ENCODE peak calls at places on chromosomes 3 and 15, in five cellular contexts. K is GM23338, B is hepatocyte, Z is BE2C, J is fibroblast of lung. M is an unnamed sample.

GRCh38 chr3:104992618-104993017 is 374.1 kb upstream of the ALCAM start:
- DNase-seq in K (no peak), B (no peak), Z (peak; percentile 50), J (no peak), M (no peak)

GRCh38 chr3:193791041-193792032 is 198.3 kb downstream of the OPA1 start:
- DNase-seq in K (no peak), B (peak; percentile 46), Z (no peak), J (no peak), M (no peak)

GRCh38 chr15:93289951-93290350 is 200.9 kb upstream of the RGMA start:
- DNase-seq in K (no peak), B (no peak), Z (no peak), J (no peak), M (no peak)

GRCh38 chr3:49424816-49425215 is 2.5 kb upstream of the AMT start:
- DNase-seq in K (no peak), B (no peak), Z (no peak), J (no peak), M (no peak)

GRCh38 chr3:146314871-146315270 is 64.0 kb upstream of the PLSCR4 start:
- DNase-seq in K (no peak), B (no peak), Z (no peak), J (no peak), M (no peak)

GRCh38 chr3:36494461-36495109 is 114.3 kb downstream of the STAC start:
- DNase-seq in K (no peak), B (peak; percentile 12), Z (no peak), J (peak; percentile 72), M (peak; percentile 54)

GRCh38 chr15:51377038-51377761 is 35.7 kb downstream of the GLDN start:
- DNase-seq in K (no peak), B (no peak), Z (no peak), J (peak; percentile 94), M (no peak)

GRCh38 chr15:43541785-43542184 is 24.4 kb downstream of the MAP1A start:
- DNase-seq in K (no peak), B (no peak), Z (no peak), J (peak; percentile 67), M (no peak)

GRCh38 chr3:188400494-188401243 is 246.7 kb downstream of the LPP start:
- DNase-seq in K (no peak), B (no peak), Z (no peak), J (no peak), M (no peak)

GRCh38 chr15:52362497-52362896 is 66.9 kb upstream of the MYO5C start:
- DNase-seq in K (no peak), B (no peak), Z (no peak), J (peak; percentile 9), M (no peak)

GRCh38 chr3:178971614-178972013 is 100.0 kb downstream of the ZMAT3 start:
- DNase-seq in K (no peak), B (peak; percentile 44), Z (no peak), J (no peak), M (no peak)

GRCh38 chr3:47314056-47314764 is 31.5 kb downstream of the KLHL18 start:
- DNase-seq in K (no peak), B (no peak), Z (no peak), J (no peak), M (no peak)

GRCh38 chr15:56765252-56765651 is 31.9 kb upstream of the ZNF280D start:
- DNase-seq in K (no peak), B (peak; percentile 13), Z (no peak), J (peak; percentile 66), M (no peak)

GRCh38 chr3:44762170-44762677 is 630 bp downstream of the KIF15 start:
- DNase-seq in K (no peak), B (no peak), Z (no peak), J (peak; percentile 14), M (no peak)

GRCh38 chr15:100663066-100663465 is 60.7 kb downstream of the ASB7 start:
- DNase-seq in K (peak; percentile 78), B (no peak), Z (peak; percentile 34), J (no peak), M (no peak)

GRCh38 chr15:69489101-69489571 is 36.5 kb downstream of the RPLP1 start:
- DNase-seq in K (no peak), B (no peak), Z (no peak), J (no peak), M (no peak)

GRCh38 chr3:194255252-194256039 is 95.7 kb downstream of the CPN2 start:
- DNase-seq in K (no peak), B (peak; percentile 60), Z (peak; percentile 93), J (no peak), M (peak; percentile 83)

GRCh38 chr15:82044373-82045178 is 1.2 kb downstream of the MEX3B start:
- DNase-seq in K (peak; percentile 86), B (peak; percentile 73), Z (peak; percentile 76), J (peak; percentile 77), M (peak; percentile 78)

GRCh38 chr3:129665024-129665768 is 58.7 kb upstream of the PLXND1 start:
- DNase-seq in K (no peak), B (no peak), Z (no peak), J (peak; percentile 53), M (no peak)

GRCh38 chr3:186217820-186218164 is 108.9 kb upstream of the ETV5 start:
- DNase-seq in K (no peak), B (no peak), Z (no peak), J (no peak), M (no peak)

DNA sequence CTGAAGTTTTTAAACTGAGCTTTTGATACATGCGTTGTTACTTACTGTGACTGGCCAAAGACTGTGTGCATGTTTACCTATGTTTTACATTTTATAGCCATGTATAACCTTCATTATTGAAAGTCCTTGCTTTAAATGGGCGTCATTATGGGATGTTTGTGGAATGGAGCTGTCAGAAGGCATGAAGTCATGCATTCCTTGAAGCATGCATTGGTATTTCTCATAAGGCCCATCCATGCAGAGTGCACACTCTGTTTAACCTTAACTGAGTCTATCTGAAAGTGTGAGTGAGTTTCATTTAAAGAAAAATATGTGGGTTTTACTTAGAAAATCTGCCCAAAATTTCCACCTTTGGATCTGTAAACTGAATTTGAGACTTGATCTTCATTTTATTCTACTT is 51.1 kb downstream of the PSMD6 start:
- DNase-seq in K (no peak), B (no peak), Z (no peak), J (peak; percentile 71), M (no peak)
- H3K4me3 ChIP-seq in K (no peak overlapping the region), B (no peak overlapping the region), Z (no peak overlapping the region), J (no peak overlapping the region), M (no peak overlapping the region)

GRCh38 chr3:169144271-169144670 is 519.2 kb downstream of the MECOM start:
- DNase-seq in K (no peak), B (no peak), Z (no peak), J (no peak), M (no peak)
- H3K4me3 ChIP-seq in K (no peak overlapping the region), B (no peak overlapping the region), Z (no peak overlapping the region), J (peak overlapping the region; percentile 95), M (no peak overlapping the region)

GRCh38 chr3:11447584-11448200 is 175.5 kb downstream of the ATG7 start:
- DNase-seq in K (no peak), B (no peak), Z (no peak), J (no peak), M (no peak)

GRCh38 chr3:11457126-11457525 is 184.9 kb downstream of the ATG7 start:
- DNase-seq in K (no peak), B (no peak), Z (peak; percentile 12), J (no peak), M (no peak)

GRCh38 chr3:11452988-11453847 is 181.0 kb downstream of the ATG7 start:
- DNase-seq in K (no peak), B (peak; percentile 11), Z (no peak), J (peak; percentile 73), M (no peak)

GRCh38 chr3:11455977-11456376 is 183.8 kb downstream of the ATG7 start:
- DNase-seq in K (no peak), B (peak; percentile 16), Z (no peak), J (peak; percentile 94), M (no peak)

GRCh38 chr3:11452312-11452711 is 180.1 kb downstream of the ATG7 start:
- DNase-seq in K (no peak), B (no peak), Z (no peak), J (no peak), M (no peak)
- H3K4me3 ChIP-seq in K (no peak overlapping the region), B (no peak overlapping the region), Z (no peak overlapping the region), J (no peak overlapping the region), M (no peak overlapping the region)

GRCh38 chr3:66220066-66220465 is 735 bp upstream of the SLC25A26 start:
- DNase-seq in K (no peak), B (no peak), Z (no peak), J (no peak), M (no peak)
- H3K4me3 ChIP-seq in K (peak overlapping the region; percentile 78), B (peak overlapping the region; percentile 7), Z (peak overlapping the region; percentile 90), J (no peak overlapping the region), M (peak overlapping the region; percentile 51)

GRCh38 chr3:156553705-156554356 is 1.1 kb downstream of the SSR3 start:
- DNase-seq in K (peak; percentile 15), B (peak; percentile 52), Z (no peak), J (peak; percentile 77), M (no peak)

GRCh38 chr3:156552973-156553372 is 1.9 kb downstream of the SSR3 start:
- DNase-seq in K (no peak), B (no peak), Z (no peak), J (no peak), M (no peak)

GRCh38 chr3:156554515-156554841 is 439 bp downstream of the SSR3 start:
- DNase-seq in K (no peak), B (no peak), Z (no peak), J (no peak), M (no peak)

GRCh38 chr3:156551261-156551660 is 3.7 kb downstream of the SSR3 start:
- DNase-seq in K (no peak), B (no peak), Z (peak; percentile 22), J (no peak), M (no peak)

DNA sequence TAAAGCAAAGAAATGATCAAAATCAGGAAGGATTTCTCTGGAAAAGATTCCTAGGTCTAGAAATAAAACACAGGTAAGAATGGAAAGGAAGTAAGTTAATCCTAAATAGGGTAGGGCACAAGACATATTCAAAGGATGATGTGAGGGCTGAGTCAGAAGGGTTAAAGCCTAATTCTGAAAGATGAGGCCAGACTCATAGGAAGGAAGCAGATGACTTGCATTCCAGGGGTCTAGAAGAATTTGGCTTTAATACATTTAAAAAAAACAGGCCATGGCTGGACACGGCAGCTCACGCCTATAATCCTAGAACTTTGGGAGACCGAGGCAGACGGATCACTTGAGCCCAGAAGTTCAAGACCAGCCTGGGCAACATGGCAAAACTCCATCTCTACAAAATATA is 3.2 kb downstream of the SSR3 start:
- DNase-seq in K (no peak), B (no peak), Z (no peak), J (peak; percentile 67), M (no peak)
- H3K4me3 ChIP-seq in K (no peak overlapping the region), B (no peak overlapping the region), Z (no peak overlapping the region), J (no peak overlapping the region), M (no peak overlapping the region)